ENCODE peak calls at places on chromosomes 4 and X, in eight cellular contexts. A is heart right ventricle, K is colonic mucosa, X is astrocyte, L is cardiac muscle cell, U is HepG2, D is HFF-Myc, J is GM10248. M is an unnamed sample.
A peak's percentile ranks its signal among the peaks of the same experiment; 100 is the strongest.

GRCh38 chrX:153769158-153769864 is 5.3 kb downstream of the PLXNB3 start:
- DNase-seq in X (no peak), D (no peak), A (no peak), U (no peak), J (no peak), K (no peak), L (no peak), M (peak; percentile 18)

GRCh38 chr4:5142726-5143125 is 91.4 kb downstream of the STK32B start:
- DNase-seq in L (peak; percentile 48), K (no peak), A (peak; percentile 28), D (peak; percentile 12), J (no peak), U (peak; percentile 20), X (peak; percentile 25), M (no peak)

GRCh38 chrX:154812341-154813101 is 7.2 kb upstream of the MPP1 start:
- DNase-seq in U (no peak), X (no peak), J (no peak), A (no peak), K (no peak), D (no peak), L (no peak), M (no peak)

GRCh38 chrX:30373479-30373878 is 64.3 kb upstream of the NR0B1 start:
- DNase-seq in U (no peak), L (no peak), D (no peak), K (no peak), A (no peak), J (no peak), X (no peak), M (no peak)

GRCh38 chr4:13108096-13108495 is 376.0 kb downstream of the RAB28 start:
- DNase-seq in J (no peak), K (no peak), U (no peak), X (no peak), D (no peak), L (no peak), A (no peak), M (no peak)

GRCh38 chr4:7256989-7257810 is 64.9 kb downstream of the SORCS2 start:
- DNase-seq in X (peak; percentile 14), K (no peak), D (peak; percentile 35), A (peak; percentile 82), L (peak; percentile 60), U (no peak), J (no peak), M (no peak)

GRCh38 chrX:10537308-10537707 is 83.1 kb downstream of the MID1 start:
- DNase-seq in K (no peak), A (no peak), J (no peak), X (no peak), L (no peak), U (peak; percentile 43), D (no peak), M (no peak)

GRCh38 chrX:10239611-10240064 is 82.9 kb downstream of the CLCN4 start:
- DNase-seq in A (no peak), J (no peak), U (no peak), D (peak; percentile 25), X (peak; percentile 61), K (no peak), L (no peak), M (no peak)

GRCh38 chr4:23401572-23401971 is 488.3 kb downstream of the PPARGC1A start:
- DNase-seq in A (no peak), K (no peak), X (peak; percentile 41), J (no peak), L (no peak), U (no peak), D (no peak), M (no peak)

GRCh38 chr4:64192731-64193412 is 216.4 kb downstream of the TECRL start:
- DNase-seq in J (no peak), L (peak; percentile 36), X (no peak), A (no peak), K (no peak), D (no peak), U (no peak), M (no peak)

GRCh38 chr4:64200001-64200555 is 209.2 kb downstream of the TECRL start:
- DNase-seq in K (no peak), U (no peak), J (no peak), L (no peak), A (no peak), D (no peak), X (no peak), M (no peak)

DNA sequence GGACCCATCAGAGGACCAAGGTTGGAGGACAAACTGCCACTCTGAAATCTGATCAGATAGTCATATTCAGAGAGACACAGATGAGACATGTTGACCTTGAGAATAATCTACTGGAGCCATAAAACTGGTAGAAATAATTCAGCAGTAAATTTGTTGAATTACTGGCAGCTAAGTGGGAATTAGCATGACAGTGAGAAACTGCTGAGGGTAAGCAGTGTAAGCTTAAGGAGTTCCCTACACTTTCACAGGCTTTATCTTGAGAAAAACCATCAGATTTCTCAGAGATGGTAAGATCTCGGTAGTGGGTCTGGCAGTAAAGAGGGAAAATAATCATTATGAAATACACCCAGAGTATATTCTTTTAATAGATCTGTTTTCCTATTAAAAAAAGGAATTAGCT is 213.7 kb downstream of the TECRL start:
- DNase-seq in X (no peak), D (no peak), L (no peak), J (no peak), K (no peak), U (no peak), A (no peak), M (no peak)
- TF ChIP-seq CTCF in X (no peak), D (no peak), L (no peak), J (no peak), K (no peak), U (no peak), A (no peak), M (no peak)

GRCh38 chr4:43379001-43379400 is 486.5 kb downstream of the GRXCR1 start:
- DNase-seq in A (no peak), L (no peak), U (no peak), X (no peak), J (no peak), K (no peak), D (no peak), M (no peak)
- TF ChIP-seq CTCF in A (no peak), L (no peak), U (no peak), X (no peak), J (no peak), K (no peak), D (no peak), M (no peak)

DNA sequence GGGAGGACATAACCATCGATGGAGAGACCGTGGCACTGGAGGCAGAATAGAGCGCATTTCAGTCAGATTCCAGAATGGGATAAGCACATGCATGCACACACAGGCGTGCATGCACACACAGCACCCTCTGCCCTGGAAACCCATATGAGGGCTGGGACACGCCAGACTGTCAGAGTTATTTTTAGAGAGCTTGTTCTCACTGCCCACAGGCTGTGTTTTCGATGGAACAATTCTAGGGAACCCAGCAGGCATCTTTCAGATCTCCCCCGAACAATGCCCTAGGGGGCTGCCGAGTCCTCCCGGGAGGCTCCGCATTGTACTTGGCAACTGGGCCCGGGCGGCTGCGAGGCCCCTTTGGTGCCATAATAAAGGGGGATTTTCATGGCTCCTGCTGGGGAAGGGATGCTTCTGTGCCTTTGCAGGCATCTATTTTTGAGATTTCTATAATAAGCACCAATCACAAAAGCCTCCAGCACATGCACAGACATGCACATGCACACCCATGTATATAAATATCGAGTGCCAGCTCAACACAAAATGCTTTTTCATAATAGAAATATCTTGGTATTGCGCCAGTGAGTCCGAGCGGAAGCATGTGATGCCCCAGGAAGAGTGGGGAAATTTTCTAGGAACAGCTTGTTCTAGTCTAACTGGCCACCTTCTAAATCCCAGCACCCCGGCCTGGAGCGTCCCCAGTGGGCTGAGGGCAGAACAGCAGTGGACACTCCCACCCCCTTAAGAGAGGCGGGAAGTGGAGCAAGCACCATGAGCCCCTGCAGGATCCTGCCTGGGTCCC is 88.6 kb downstream of the PHKA2 start:
- DNase-seq in J (no peak), X (no peak), A (peak; percentile 29), L (no peak), U (no peak), D (no peak), K (no peak), M (no peak)
- TF ChIP-seq CTCF in J (no peak), X (no peak), A (peak; percentile 59), L (peak; percentile 38), U (no peak), D (peak; percentile 10), K (no peak), M (no peak)

GRCh38 chr4:2373532-2373931 is 44.9 kb downstream of the ZFYVE28 start:
- DNase-seq in K (no peak), U (no peak), D (no peak), L (no peak), X (no peak), A (no peak), J (no peak), M (no peak)
- TF ChIP-seq CTCF in K (no peak), U (no peak), D (no peak), L (no peak), X (no peak), A (no peak), J (no peak), M (no peak)

DNA sequence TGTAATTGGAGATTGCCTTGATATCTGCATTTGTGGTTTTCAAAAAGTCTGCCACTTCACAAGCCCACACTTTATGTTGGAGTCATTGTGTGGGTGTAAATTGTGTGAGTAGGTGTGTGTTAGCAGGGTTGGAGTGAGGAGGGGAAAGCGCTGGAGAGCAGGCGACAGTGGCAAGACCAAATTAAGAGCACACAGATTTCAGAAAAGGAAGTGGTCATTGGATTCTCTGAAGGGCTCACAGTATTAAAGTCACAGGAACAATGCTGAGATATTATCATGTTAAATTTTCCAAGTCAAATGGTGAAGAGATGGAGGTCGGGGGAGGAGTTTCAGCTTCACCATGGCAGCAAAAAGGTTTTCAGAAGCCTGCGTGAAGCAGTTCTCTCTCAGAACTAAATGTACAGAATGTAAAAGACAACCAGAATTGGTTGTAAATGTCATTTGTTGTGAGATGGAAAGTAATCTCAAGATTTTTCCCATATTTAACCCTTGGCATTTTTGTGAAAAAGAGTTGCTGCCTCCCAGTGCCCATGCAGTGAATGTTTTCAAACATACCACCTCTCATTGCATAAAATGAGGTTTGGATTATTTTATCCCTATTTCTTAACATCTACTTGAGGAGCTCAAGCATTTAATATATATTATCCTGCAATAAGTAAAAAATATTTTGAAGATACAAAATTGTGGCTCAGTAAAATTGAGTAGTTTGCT is 265.9 kb downstream of the ZNF674 start:
- DNase-seq in X (no peak), D (no peak), A (no peak), U (no peak), L (no peak), K (no peak), J (no peak), M (no peak)
- TF ChIP-seq CTCF in X (no peak), D (no peak), A (no peak), U (no peak), L (peak; percentile 9), K (no peak), J (no peak), M (no peak)

DNA sequence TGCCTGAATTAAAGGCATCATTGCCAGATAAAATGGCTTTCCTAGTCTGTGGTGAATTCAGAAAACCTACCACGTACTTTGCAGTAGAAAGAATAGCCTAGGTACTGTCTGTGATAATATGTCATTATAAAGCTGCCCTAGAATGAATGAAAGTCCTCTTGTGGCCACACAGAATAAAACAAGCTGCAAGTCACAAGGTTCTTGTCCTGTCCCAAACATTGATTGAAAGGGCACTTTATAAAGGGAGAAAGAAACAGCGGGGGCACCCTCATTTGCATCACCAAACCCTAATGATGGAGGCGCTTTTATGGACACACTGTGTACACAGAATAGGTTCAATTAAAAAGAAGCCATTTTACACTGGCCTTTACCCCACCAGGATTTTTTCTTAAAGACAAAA is 364.8 kb downstream of the AFF2 start:
- DNase-seq in D (no peak), A (no peak), U (no peak), X (no peak), K (no peak), J (no peak), L (no peak), M (no peak)
- TF ChIP-seq CTCF in D (no peak), A (no peak), U (no peak), X (no peak), K (no peak), J (no peak), L (no peak), M (no peak)

GRCh38 chr4:134132086-134132783 is 69.4 kb downstream of the PABPC4L start:
- DNase-seq in K (no peak), L (no peak), D (no peak), J (no peak), A (no peak), U (no peak), X (no peak), M (no peak)
- TF ChIP-seq CTCF in K (no peak), L (no peak), D (no peak), J (no peak), A (no peak), U (no peak), X (no peak), M (no peak)